ENCODE peak calls at places on chromosome 7, in seven cellular contexts. R, W, G, B, U, Q and D are unnamed samples.

GRCh38 chr7:67364441-67365017 is 367.9 kb downstream of the TYW1 start:
- DNase-seq in B (no peak), Q (no peak), R (no peak), U (no peak), G (no peak), W (no peak), D (no peak)

GRCh38 chr7:70634610-70635068 is 497.3 kb upstream of the GALNT17 start:
- DNase-seq in U (no peak), G (no peak), B (no peak), W (no peak), Q (no peak), R (peak; percentile 98), D (peak; percentile 70)

GRCh38 chr7:117110480-117111315 is 157.4 kb downstream of the ST7 start:
- DNase-seq in G (no peak), Q (no peak), W (no peak), B (no peak), R (no peak), U (no peak), D (no peak)

GRCh38 chr7:112025556-112025955 is 180.6 kb downstream of the DOCK4 start:
- DNase-seq in B (no peak), U (no peak), R (no peak), W (no peak), G (no peak), Q (no peak), D (no peak)

GRCh38 chr7:35259555-35259954 is 5.7 kb upstream of the TBX20 start:
- DNase-seq in B (no peak), U (no peak), R (no peak), W (no peak), Q (no peak), G (no peak), D (no peak)

GRCh38 chr7:148607151-148607661 is 16.6 kb downstream of the C7orf33 start:
- DNase-seq in R (no peak), B (no peak), G (no peak), U (no peak), Q (no peak), W (peak; percentile 12), D (no peak)

GRCh38 chr7:74479961-74480829 is 26.5 kb downstream of the GTF2IRD1 start:
- DNase-seq in R (peak; percentile 89), U (peak; percentile 83), G (peak; percentile 92), W (no peak), Q (peak; percentile 92), B (no peak), D (peak; percentile 67)

GRCh38 chr7:7681936-7682329 is 36.5 kb downstream of the RPA3 start:
- DNase-seq in U (no peak), Q (no peak), G (no peak), W (no peak), B (no peak), R (no peak), D (no peak)

GRCh38 chr7:150937848-150938561 is 40.1 kb downstream of the KCNH2 start:
- DNase-seq in R (peak; percentile 55), G (peak; percentile 92), Q (no peak), U (no peak), B (peak; percentile 32), W (no peak), D (peak; percentile 4)

GRCh38 chr7:155749578-155749977 is 62.7 kb downstream of the SHH start:
- DNase-seq in B (no peak), R (no peak), G (no peak), W (no peak), U (no peak), Q (no peak), D (no peak)

GRCh38 chr7:79290841-79291497 is 162.5 kb downstream of the MAGI2 start:
- DNase-seq in B (no peak), U (no peak), W (no peak), R (peak; percentile 49), Q (no peak), G (no peak), D (no peak)

GRCh38 chr7:16702433-16702832 is 51.1 kb upstream of the TSPAN13 start:
- DNase-seq in R (no peak), W (no peak), U (no peak), B (no peak), Q (no peak), G (no peak), D (no peak)

GRCh38 chr7:151062399-151063211 is 3.2 kb downstream of the SLC4A2 start:
- DNase-seq in Q (peak; percentile 96), G (peak; percentile 90), W (peak; percentile 73), B (no peak), U (no peak), R (peak; percentile 75), D (no peak)

GRCh38 chr7:24869572-24869971 is 110.4 kb downstream of the OSBPL3 start:
- DNase-seq in B (no peak), G (no peak), R (peak; percentile 52), W (no peak), U (no peak), Q (no peak), D (no peak)

GRCh38 chr7:33705333-33705833 is 200.0 kb upstream of the BMPER start:
- DNase-seq in U (no peak), R (no peak), B (no peak), W (no peak), Q (no peak), G (no peak), D (no peak)

GRCh38 chr7:128904381-128905197 is 5.9 kb downstream of the KCP start:
- DNase-seq in W (no peak), R (peak; percentile 23), Q (no peak), B (peak; percentile 47), G (no peak), U (no peak), D (no peak)

GRCh38 chr7:69599879-69600764 is 1.8 kb downstream of the AUTS2 start:
- DNase-seq in R (peak; percentile 16), W (no peak), U (peak; percentile 11), B (peak; percentile 45), G (peak; percentile 14), Q (no peak), D (no peak)

GRCh38 chr7:38744746-38745145 is 113.6 kb upstream of the AMPH start:
- DNase-seq in B (no peak), W (peak; percentile 71), G (no peak), Q (no peak), R (peak; percentile 67), U (no peak), D (peak; percentile 17)

GRCh38 chr7:151448261-151449252 is 8.6 kb upstream of the CRYGN start:
- DNase-seq in R (no peak), U (peak; percentile 64), W (peak; percentile 43), G (peak; percentile 67), Q (peak; percentile 75), B (peak; percentile 73), D (no peak)

GRCh38 chr7:77217474-77218185 is 18.0 kb upstream of the FGL2 start:
- DNase-seq in R (no peak), Q (no peak), W (no peak), U (no peak), B (no peak), G (no peak), D (no peak)

GRCh38 chr7:55552320-55553086 is 19.8 kb downstream of the VOPP1 start:
- DNase-seq in Q (no peak), W (peak; percentile 100), U (peak; percentile 46), R (peak; percentile 91), B (no peak), G (no peak), D (no peak)

DNA sequence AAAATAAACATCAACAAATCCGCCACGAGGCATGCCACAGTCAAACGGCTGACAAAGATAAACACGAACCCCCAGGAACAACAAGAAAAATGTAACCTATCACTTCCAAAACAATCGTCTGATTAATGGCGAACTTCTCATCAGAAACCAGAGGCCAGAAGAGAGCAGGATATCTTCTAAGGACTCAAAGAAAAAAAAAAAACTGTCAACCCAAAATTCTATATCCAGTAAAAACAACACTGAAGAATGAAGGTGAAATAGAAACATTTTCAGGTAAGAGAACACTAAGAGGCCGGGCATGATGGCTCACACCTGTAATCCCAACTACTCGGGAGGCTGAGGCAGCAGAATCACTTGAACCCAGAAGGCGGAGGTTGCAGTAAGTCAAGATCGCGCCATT is 54.3 kb downstream of the SLC29A4 start:
- DNase-seq in R (no peak), G (no peak), U (no peak), Q (no peak), B (no peak), W (no peak), D (no peak)
- H3K36me3 ChIP-seq in R (peaks cover 12% of the 10 kb centered on the region), G (peaks cover 15% of the 10 kb centered on the region), U (peaks cover 81% of the 10 kb centered on the region), Q (peaks cover 14% of the 10 kb centered on the region), B (peaks cover 86% of the 10 kb centered on the region), W (peaks cover 34% of the 10 kb centered on the region), D (peaks cover 35% of the 10 kb centered on the region)

DNA sequence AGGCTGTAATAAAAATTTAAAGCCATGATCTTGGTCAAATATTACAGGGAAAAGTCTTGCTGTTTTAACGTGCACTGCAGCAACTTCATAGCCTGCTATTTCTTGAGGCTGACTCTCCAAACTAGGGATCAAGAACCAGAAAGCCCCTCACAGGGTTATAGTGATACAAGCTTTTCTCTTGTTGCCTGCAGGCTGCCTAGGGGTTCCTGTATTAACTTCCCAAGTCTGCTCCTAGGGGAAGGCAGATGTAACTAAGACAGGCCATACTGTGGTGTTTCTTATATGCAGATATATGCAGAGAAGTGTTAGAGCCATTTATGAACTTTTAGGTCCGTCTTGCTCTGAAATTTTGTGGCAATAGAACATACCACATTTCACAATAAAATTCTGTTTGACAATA is 175.7 kb downstream of the FOXP2 start:
- DNase-seq in R (no peak), Q (no peak), W (no peak), U (no peak), G (no peak), B (no peak), D (no peak)
- H3K4me3 ChIP-seq in R (no peak overlapping the region), Q (no peak overlapping the region), W (no peak overlapping the region), U (no peak overlapping the region), G (no peak overlapping the region), B (no peak overlapping the region), D (no peak overlapping the region)

GRCh38 chr7:158933468-158934139 is 77.2 kb downstream of the DYNC2I1 start:
- DNase-seq in G (no peak), B (no peak), U (no peak), W (no peak), R (no peak), Q (no peak), D (no peak)

GRCh38 chr7:158929306-158929705 is 72.9 kb downstream of the DYNC2I1 start:
- DNase-seq in U (no peak), Q (no peak), R (no peak), G (no peak), W (no peak), B (no peak), D (no peak)

GRCh38 chr7:158934628-158935027 is 78.3 kb downstream of the DYNC2I1 start:
- DNase-seq in B (no peak), Q (no peak), W (no peak), U (no peak), G (no peak), R (no peak), D (no peak)

GRCh38 chr7:158931899-158932298 is 75.5 kb downstream of the DYNC2I1 start:
- DNase-seq in W (no peak), B (no peak), G (no peak), Q (no peak), R (no peak), U (no peak), D (no peak)

DNA sequence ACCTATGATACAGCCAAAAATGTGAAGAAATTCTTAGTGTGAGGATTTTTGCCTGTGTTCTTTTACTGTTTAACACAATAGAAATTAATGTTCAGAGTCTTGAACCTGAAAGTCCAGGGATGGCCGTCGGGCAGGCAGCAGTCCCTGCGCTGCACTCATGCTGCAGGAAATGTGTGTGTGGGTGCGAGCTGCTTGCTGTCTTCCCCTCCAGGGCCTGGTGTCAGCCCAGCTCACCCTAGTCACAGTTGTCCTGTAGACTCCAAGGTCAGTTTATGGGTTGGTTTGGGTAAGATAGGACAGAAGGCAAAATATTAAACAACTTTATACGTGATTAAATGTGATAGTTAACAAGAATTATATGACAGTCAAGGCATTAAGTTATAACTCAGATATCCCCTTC is 78.7 kb downstream of the DYNC2I1 start:
- DNase-seq in Q (no peak), U (no peak), W (no peak), R (no peak), G (no peak), B (no peak), D (no peak)
- H3K36me3 ChIP-seq in Q (no peaks in the 10 kb centered on the region), U (peaks cover 62% of the 10 kb centered on the region), W (peaks cover 11% of the 10 kb centered on the region), R (peaks cover 13% of the 10 kb centered on the region), G (peaks cover 10% of the 10 kb centered on the region), B (peaks cover 60% of the 10 kb centered on the region), D (peaks cover 6% of the 10 kb centered on the region)

GRCh38 chr7:25949672-25950487 is 202.1 kb upstream of the NFE2L3 start:
- DNase-seq in Q (peak; percentile 73), W (no peak), U (no peak), R (no peak), B (no peak), G (no peak), D (no peak)
- H3K4me3 ChIP-seq in Q (peak overlapping the region; percentile 84), W (no peak overlapping the region), U (peak overlapping the region; percentile 77), R (peak overlapping the region; percentile 49), B (peak overlapping the region; percentile 61), G (no peak overlapping the region), D (peak overlapping the region; percentile 61)